ENCODE peak calls at places on chromosomes 4 and X, in seven cellular contexts. B is GM23248; W is RPMI8226; R is stimulated activated CD4-positive, alpha-beta T cell treated with anti-CD3 and anti-CD28 coated beads, Interleukin-4, amount 100 ng/mL, for 1 hour; U is HT1080; I is uterus; Y is activated effector memory CD4-positive, alpha-beta T cell treated with Interleukin-2 at 50 U/mL for 16 hours. M is an unnamed sample.

GRCh38 chrX:13469963-13470679 is 99.3 kb upstream of the EGFL6 start:
- DNase-seq in R (no peak), Y (no peak), B (peak; percentile 66), I (no peak), W (no peak), U (peak; percentile 65), M (no peak)

GRCh38 chr4:3302786-3303444 is 10.1 kb downstream of the RGS12 start:
- DNase-seq in Y (no peak), B (no peak), W (no peak), I (no peak), R (no peak), U (no peak), M (no peak)

GRCh38 chrX:252421-253291 is 28.5 kb upstream of the PLCXD1 start:
- DNase-seq in I (no peak), Y (no peak), W (peak; percentile 1), U (no peak), B (no peak), R (no peak), M (no peak)

GRCh38 chrX:54640721-54641120 is 110.7 kb downstream of the GNL3L start:
- DNase-seq in W (no peak), B (peak; percentile 5), R (no peak), U (no peak), I (no peak), Y (no peak), M (peak; percentile 90)

GRCh38 chrX:74545880-74546279 is 68.5 kb downstream of the RLIM start:
- DNase-seq in Y (no peak), R (no peak), B (no peak), I (no peak), W (no peak), U (no peak), M (no peak)

GRCh38 chr4:85932371-85933305 is 427.2 kb downstream of the MAPK10 start:
- DNase-seq in U (no peak), I (no peak), B (no peak), W (no peak), R (no peak), Y (no peak), M (no peak)

GRCh38 chr4:58063761-58064160 is 953.6 kb upstream of the IGFBP7 start:
- DNase-seq in I (no peak), R (no peak), Y (no peak), U (no peak), B (no peak), W (no peak), M (no peak)

GRCh38 chr4:139214039-139214534 is 37.1 kb upstream of the ELF2 start:
- DNase-seq in U (no peak), I (no peak), W (peak; percentile 93), R (no peak), B (no peak), Y (no peak), M (peak; percentile 10)

M was measured in gastrocnemius medialis.